ENCODE peak calls at places on chromosomes 11 and 22, in four cellular contexts. One of them, this sample, is unnamed.

GRCh38 chr11:24704716-24705115 is 207.9 kb downstream of the LUZP2 start:
- DNase-seq in NCI-H1105 treated with DMSO at 0.1 percent for 48 hours: no peak
- DNase-seq in kidney: no peak
- DNase-seq in activated T-cell treated with anti-CD3 and anti-CD28 coated beads for 1 hour: no peak
- DNase-seq in this sample: no peak

GRCh38 chr11:95149659-95150294 is 60.1 kb downstream of the ENDOD1 start:
- DNase-seq in NCI-H1105 treated with DMSO at 0.1 percent for 48 hours: no peak
- DNase-seq in kidney: peak
- DNase-seq in activated T-cell treated with anti-CD3 and anti-CD28 coated beads for 1 hour: no peak
- DNase-seq in this sample: peak

GRCh38 chr22:49258107-49259010 is 569.3 kb downstream of the BRD1 start:
- DNase-seq in NCI-H1105 treated with DMSO at 0.1 percent for 48 hours: no peak
- DNase-seq in kidney: no peak
- DNase-seq in activated T-cell treated with anti-CD3 and anti-CD28 coated beads for 1 hour: no peak
- DNase-seq in this sample: no peak

GRCh38 chr11:96390403-96390830 is 604 bp downstream of the JRKL start:
- DNase-seq in NCI-H1105 treated with DMSO at 0.1 percent for 48 hours: no peak
- DNase-seq in kidney: no peak
- DNase-seq in activated T-cell treated with anti-CD3 and anti-CD28 coated beads for 1 hour: no peak
- DNase-seq in this sample: no peak

GRCh38 chr11:82194521-82194920 is 539.1 kb downstream of the FAM181B start:
- DNase-seq in NCI-H1105 treated with DMSO at 0.1 percent for 48 hours: no peak
- DNase-seq in kidney: peak
- DNase-seq in activated T-cell treated with anti-CD3 and anti-CD28 coated beads for 1 hour: no peak
- DNase-seq in this sample: peak

GRCh38 chr22:36198482-36198881 is 3.1 kb downstream of the APOL4 start:
- DNase-seq in NCI-H1105 treated with DMSO at 0.1 percent for 48 hours: no peak
- DNase-seq in kidney: no peak
- DNase-seq in activated T-cell treated with anti-CD3 and anti-CD28 coated beads for 1 hour: no peak
- DNase-seq in this sample: no peak

GRCh38 chr11:108994887-108995286 is 330.0 kb downstream of the DDX10 start:
- DNase-seq in NCI-H1105 treated with DMSO at 0.1 percent for 48 hours: no peak
- DNase-seq in kidney: no peak
- DNase-seq in activated T-cell treated with anti-CD3 and anti-CD28 coated beads for 1 hour: no peak
- DNase-seq in this sample: no peak

GRCh38 chr11:69040581-69041260 is 8.0 kb upstream of the TPCN2 start:
- DNase-seq in NCI-H1105 treated with DMSO at 0.1 percent for 48 hours: no peak
- DNase-seq in kidney: no peak
- DNase-seq in activated T-cell treated with anti-CD3 and anti-CD28 coated beads for 1 hour: no peak
- DNase-seq in this sample: no peak

GRCh38 chr22:26893034-26893710 is 235.8 kb downstream of the MIAT start:
- DNase-seq in NCI-H1105 treated with DMSO at 0.1 percent for 48 hours: peak
- DNase-seq in kidney: no peak
- DNase-seq in activated T-cell treated with anti-CD3 and anti-CD28 coated beads for 1 hour: no peak
- DNase-seq in this sample: peak

GRCh38 chr11:85764796-85765195 is 46.1 kb downstream of the SYTL2 start:
- DNase-seq in NCI-H1105 treated with DMSO at 0.1 percent for 48 hours: no peak
- DNase-seq in kidney: no peak
- DNase-seq in activated T-cell treated with anti-CD3 and anti-CD28 coated beads for 1 hour: no peak
- DNase-seq in this sample: no peak

GRCh38 chr11:130454495-130455262 is 6.2 kb downstream of the ADAMTS15 start:
- DNase-seq in NCI-H1105 treated with DMSO at 0.1 percent for 48 hours: no peak
- DNase-seq in kidney: no peak
- DNase-seq in activated T-cell treated with anti-CD3 and anti-CD28 coated beads for 1 hour: no peak
- DNase-seq in this sample: no peak

GRCh38 chr11:67364169-67364568 is 9.2 kb downstream of the CLCF1 start:
- DNase-seq in NCI-H1105 treated with DMSO at 0.1 percent for 48 hours: no peak
- DNase-seq in kidney: no peak
- DNase-seq in activated T-cell treated with anti-CD3 and anti-CD28 coated beads for 1 hour: no peak
- DNase-seq in this sample: no peak

GRCh38 chr11:131666617-131667016 is 296.2 kb downstream of the NTM start:
- DNase-seq in NCI-H1105 treated with DMSO at 0.1 percent for 48 hours: no peak
- DNase-seq in kidney: no peak
- DNase-seq in activated T-cell treated with anti-CD3 and anti-CD28 coated beads for 1 hour: no peak
- DNase-seq in this sample: no peak

GRCh38 chr11:130849215-130849568 is 67.1 kb downstream of the SNX19 start:
- DNase-seq in NCI-H1105 treated with DMSO at 0.1 percent for 48 hours: no peak
- DNase-seq in kidney: no peak
- DNase-seq in activated T-cell treated with anti-CD3 and anti-CD28 coated beads for 1 hour: no peak
- DNase-seq in this sample: no peak

GRCh38 chr11:2522636-2523255 is 77.9 kb downstream of the KCNQ1 start:
- DNase-seq in NCI-H1105 treated with DMSO at 0.1 percent for 48 hours: no peak
- DNase-seq in kidney: peak
- DNase-seq in activated T-cell treated with anti-CD3 and anti-CD28 coated beads for 1 hour: no peak
- DNase-seq in this sample: no peak

GRCh38 chr22:44632823-44633478 is 69.1 kb upstream of the PRR5 start:
- DNase-seq in NCI-H1105 treated with DMSO at 0.1 percent for 48 hours: no peak
- DNase-seq in kidney: no peak
- DNase-seq in activated T-cell treated with anti-CD3 and anti-CD28 coated beads for 1 hour: no peak
- DNase-seq in this sample: no peak

GRCh38 chr11:64305691-64306562 is 603 bp downstream of the ESRRA start:
- DNase-seq in NCI-H1105 treated with DMSO at 0.1 percent for 48 hours: peak
- DNase-seq in kidney: peak
- DNase-seq in activated T-cell treated with anti-CD3 and anti-CD28 coated beads for 1 hour: peak
- DNase-seq in this sample: peak

GRCh38 chr11:65442952-65443351 is 20.4 kb downstream of the NEAT1 start:
- DNase-seq in NCI-H1105 treated with DMSO at 0.1 percent for 48 hours: no peak
- DNase-seq in kidney: peak
- DNase-seq in activated T-cell treated with anti-CD3 and anti-CD28 coated beads for 1 hour: no peak
- DNase-seq in this sample: no peak

GRCh38 chr11:2807276-2807681 is 78.3 kb downstream of the CDKN1C start:
- DNase-seq in NCI-H1105 treated with DMSO at 0.1 percent for 48 hours: no peak
- DNase-seq in kidney: peak
- DNase-seq in activated T-cell treated with anti-CD3 and anti-CD28 coated beads for 1 hour: no peak
- DNase-seq in this sample: no peak

GRCh38 chr22:17091851-17092250 is 7.1 kb downstream of the IL17RA start:
- DNase-seq in NCI-H1105 treated with DMSO at 0.1 percent for 48 hours: no peak
- DNase-seq in kidney: no peak
- DNase-seq in activated T-cell treated with anti-CD3 and anti-CD28 coated beads for 1 hour: no peak
- DNase-seq in this sample: peak

GRCh38 chr11:118434553-118435232 is 1.6 kb upstream of the KMT2A start:
- DNase-seq in NCI-H1105 treated with DMSO at 0.1 percent for 48 hours: peak
- DNase-seq in kidney: peak
- DNase-seq in activated T-cell treated with anti-CD3 and anti-CD28 coated beads for 1 hour: peak
- DNase-seq in this sample: peak

GRCh38 chr11:76524919-76525318 is 80.1 kb downstream of the EMSY start:
- DNase-seq in NCI-H1105 treated with DMSO at 0.1 percent for 48 hours: peak
- DNase-seq in kidney: no peak
- DNase-seq in activated T-cell treated with anti-CD3 and anti-CD28 coated beads for 1 hour: no peak
- DNase-seq in this sample: no peak

GRCh38 chr11:46776878-46777277 is 57.9 kb downstream of the F2 start:
- DNase-seq in NCI-H1105 treated with DMSO at 0.1 percent for 48 hours: no peak
- DNase-seq in kidney: no peak
- DNase-seq in activated T-cell treated with anti-CD3 and anti-CD28 coated beads for 1 hour: no peak
- DNase-seq in this sample: no peak

GRCh38 chr11:129191649-129192048 is 476 bp downstream of the ARHGAP32 start:
- DNase-seq in NCI-H1105 treated with DMSO at 0.1 percent for 48 hours: no peak
- DNase-seq in kidney: no peak
- DNase-seq in activated T-cell treated with anti-CD3 and anti-CD28 coated beads for 1 hour: no peak
- DNase-seq in this sample: no peak

GRCh38 chr11:36385121-36385530 is 89.0 kb downstream of the PRR5L start:
- DNase-seq in NCI-H1105 treated with DMSO at 0.1 percent for 48 hours: no peak
- DNase-seq in kidney: no peak
- DNase-seq in activated T-cell treated with anti-CD3 and anti-CD28 coated beads for 1 hour: no peak
- DNase-seq in this sample: no peak

GRCh38 chr11:65778901-65779668 is 1.7 kb downstream of the AP5B1 start:
- DNase-seq in NCI-H1105 treated with DMSO at 0.1 percent for 48 hours: no peak
- DNase-seq in kidney: peak
- DNase-seq in activated T-cell treated with anti-CD3 and anti-CD28 coated beads for 1 hour: no peak
- DNase-seq in this sample: no peak

GRCh38 chr11:20027546-20028014 is 132.7 kb downstream of the DBX1 start:
- DNase-seq in NCI-H1105 treated with DMSO at 0.1 percent for 48 hours: peak
- DNase-seq in kidney: no peak
- DNase-seq in activated T-cell treated with anti-CD3 and anti-CD28 coated beads for 1 hour: no peak
- DNase-seq in this sample: no peak

GRCh38 chr11:77411717-77412441 is 62.0 kb downstream of the PAK1 start:
- DNase-seq in NCI-H1105 treated with DMSO at 0.1 percent for 48 hours: no peak
- DNase-seq in kidney: peak
- DNase-seq in activated T-cell treated with anti-CD3 and anti-CD28 coated beads for 1 hour: peak
- DNase-seq in this sample: peak

GRCh38 chr22:20128902-20129746 is 2.5 kb upstream of the ZDHHC8 start:
- DNase-seq in NCI-H1105 treated with DMSO at 0.1 percent for 48 hours: peak
- DNase-seq in kidney: no peak
- DNase-seq in activated T-cell treated with anti-CD3 and anti-CD28 coated beads for 1 hour: peak
- DNase-seq in this sample: peak

GRCh38 chr11:60195923-60196368 is 13.1 kb upstream of the MS4A6A start:
- DNase-seq in NCI-H1105 treated with DMSO at 0.1 percent for 48 hours: no peak
- DNase-seq in kidney: no peak
- DNase-seq in activated T-cell treated with anti-CD3 and anti-CD28 coated beads for 1 hour: no peak
- DNase-seq in this sample: no peak

GRCh38 chr22:22769434-22770279 is 118.0 kb upstream of the IGLL5 start:
- DNase-seq in NCI-H1105 treated with DMSO at 0.1 percent for 48 hours: no peak
- DNase-seq in kidney: no peak
- DNase-seq in activated T-cell treated with anti-CD3 and anti-CD28 coated beads for 1 hour: no peak
- DNase-seq in this sample: no peak

This sample was measured in GM23338.